ENCODE peak calls at places on chromosomes 12 and 14, in nine cellular contexts. G is heart left ventricle, T is testis, J is H1, A is ovary, Z is IMR-90, Y is body of pancreas, O is breast epithelium, C is endothelial cell of umbilical vein. R is an unnamed sample. For H3K36me3 and H3K9me3, the result is how much of the 10 kb centered on the place peaks cover.

GRCh38 chr12:68406134-68406576 is 74.0 kb upstream of the MDM1 start:
- DNase-seq in G (peak), T (peak), J (no peak), A (peak), Z (peak), Y (peak), O (peak), C (peak), R (peak)

GRCh38 chr14:90968025-90968424 is 92.4 kb downstream of the RPS6KA5 start:
- DNase-seq in G (no peak), T (no peak), J (no peak), A (no peak), Z (no peak), Y (no peak), O (no peak), C (no peak), R (no peak)

GRCh38 chr12:121428883-121429282 is 29.0 kb downstream of the RNF34 start:
- DNase-seq in G (no peak), T (no peak), J (no peak), A (no peak), Z (no peak), Y (no peak), O (no peak), C (no peak), R (no peak)

GRCh38 chr14:54691525-54692260 is 124.8 kb downstream of the SAMD4A start:
- DNase-seq in G (peak), T (peak), J (peak), A (peak), Z (peak), Y (peak), O (peak), C (peak), R (peak)

GRCh38 chr14:100398044-100398443 is 74.9 kb downstream of the SLC25A47 start:
- DNase-seq in G (no peak), T (no peak), J (no peak), A (no peak), Z (no peak), Y (no peak), O (no peak), C (no peak), R (no peak)

GRCh38 chr12:104272938-104273337 is 30.6 kb upstream of the EID3 start:
- DNase-seq in G (no peak), T (no peak), J (no peak), A (no peak), Z (no peak), Y (no peak), O (no peak), C (no peak), R (no peak)

GRCh38 chr14:102096569-102097188 is 9.8 kb upstream of the HSP90AA1 start:
- DNase-seq in G (peak), T (peak), J (no peak), A (peak), Z (peak), Y (peak), O (peak), C (peak), R (peak)

GRCh38 chr14:95471526-95472304 is 44.7 kb downstream of the SYNE3 start:
- DNase-seq in G (peak), T (no peak), J (no peak), A (no peak), Z (no peak), Y (no peak), O (no peak), C (no peak), R (peak)

GRCh38 chr12:561908-562593 is 101.2 kb downstream of the NINJ2 start:
- DNase-seq in G (peak), T (peak), J (no peak), A (no peak), Z (no peak), Y (no peak), O (no peak), C (no peak), R (no peak)

GRCh38 chr12:111149299-111149698 is 219.6 kb downstream of the PHETA1 start:
- DNase-seq in G (no peak), T (no peak), J (no peak), A (no peak), Z (no peak), Y (no peak), O (no peak), C (no peak), R (no peak)

GRCh38 chr14:68079941-68080697 is 260.5 kb downstream of the RAD51B start:
- DNase-seq in G (no peak), T (no peak), J (no peak), A (no peak), Z (peak), Y (no peak), O (no peak), C (peak), R (no peak)

GRCh38 chr14:89956294-89957009 is 725 bp downstream of the TDP1 start:
- DNase-seq in G (peak), T (peak), J (no peak), A (peak), Z (peak), Y (peak), O (peak), C (peak), R (peak)

GRCh38 chr14:72563676-72564075 is 330.2 kb downstream of the DPF3 start:
- DNase-seq in G (no peak), T (no peak), J (no peak), A (no peak), Z (no peak), Y (no peak), O (no peak), C (no peak), R (no peak)

GRCh38 chr12:54561164-54561563 is 11.8 kb downstream of the PDE1B start:
- DNase-seq in G (peak), T (peak), J (no peak), A (peak), Z (no peak), Y (peak), O (no peak), C (no peak), R (peak)

GRCh38 chr12:131833288-131833895 is 5.2 kb downstream of the MMP17 start:
- DNase-seq in G (no peak), T (no peak), J (no peak), A (no peak), Z (no peak), Y (no peak), O (no peak), C (no peak), R (no peak)

GRCh38 chr12:54596526-54596946 is 8.1 kb upstream of the PPP1R1A start:
- DNase-seq in G (peak), T (peak), J (peak), A (peak), Z (peak), Y (peak), O (peak), C (peak), R (peak)

GRCh38 chr14:29663281-29663801 is 264.3 kb downstream of the PRKD1 start:
- DNase-seq in G (no peak), T (peak), J (peak), A (peak), Z (no peak), Y (no peak), O (no peak), C (no peak), R (no peak)

GRCh38 chr14:92928961-92929688 is 6.2 kb downstream of the CHGA start:
- DNase-seq in G (no peak), T (no peak), J (no peak), A (no peak), Z (no peak), Y (no peak), O (no peak), C (no peak), R (no peak)

GRCh38 chr12:8692573-8692972 is 5.2 kb upstream of the RIMKLB start:
- DNase-seq in G (no peak), T (peak), J (no peak), A (peak), Z (peak), Y (no peak), O (peak), C (peak), R (peak)

GRCh38 chr12:86931714-86932113 is 675.5 kb upstream of the MGAT4C start:
- DNase-seq in G (no peak), T (no peak), J (no peak), A (no peak), Z (no peak), Y (no peak), O (no peak), C (no peak), R (no peak)

GRCh38 chr14:105019861-105020814 is 745 bp downstream of the CDCA4 start:
- DNase-seq in G (no peak), T (no peak), J (no peak), A (peak), Z (peak), Y (peak), O (no peak), C (peak), R (no peak)

GRCh38 chr12:6766651-6767300 is 613 bp downstream of the PTMS start:
- DNase-seq in G (peak), T (peak), J (no peak), A (peak), Z (peak), Y (peak), O (peak), C (peak), R (peak)

GRCh38 chr14:96390965-96391292 is 999 bp upstream of the AK7 start:
- DNase-seq in G (no peak), T (no peak), J (no peak), A (no peak), Z (no peak), Y (no peak), O (no peak), C (no peak), R (no peak)

GRCh38 chr12:101732318-101732717 is 6.9 kb downstream of the SYCP3 start:
- DNase-seq in G (no peak), T (no peak), J (no peak), A (no peak), Z (no peak), Y (no peak), O (no peak), C (no peak), R (no peak)

GRCh38 chr12:5222011-5222461 is 178.4 kb downstream of the KCNA5 start:
- DNase-seq in G (no peak), T (no peak), J (no peak), A (no peak), Z (no peak), Y (no peak), O (no peak), C (no peak), R (no peak)

GRCh38 chr12:117576053-117576452 is 214.6 kb upstream of the NOS1 start:
- DNase-seq in G (no peak), T (no peak), J (no peak), A (no peak), Z (no peak), Y (no peak), O (no peak), C (no peak), R (no peak)

GRCh38 chr12:126936181-126936851 is 1330.7 kb upstream of the TMEM132C start:
- DNase-seq in G (peak), T (peak), J (no peak), A (no peak), Z (no peak), Y (peak), O (peak), C (no peak), R (no peak)

GRCh38 chr12:11500222-11500860 is 105.0 kb upstream of the PRB2 start:
- DNase-seq in G (peak), T (peak), J (peak), A (peak), Z (peak), Y (peak), O (peak), C (peak), R (peak)

GRCh38 chr12:39297946-39298345 is 145.0 kb downstream of the KIF21A start:
- DNase-seq in G (no peak), T (no peak), J (no peak), A (no peak), Z (no peak), Y (no peak), O (no peak), C (no peak), R (no peak)
- H3K36me3 ChIP-seq in G (under half), T (under half), J (under half), A (under half), Z (under half), Y (under half), O (under half), C (under half), R (under half)

DNA sequence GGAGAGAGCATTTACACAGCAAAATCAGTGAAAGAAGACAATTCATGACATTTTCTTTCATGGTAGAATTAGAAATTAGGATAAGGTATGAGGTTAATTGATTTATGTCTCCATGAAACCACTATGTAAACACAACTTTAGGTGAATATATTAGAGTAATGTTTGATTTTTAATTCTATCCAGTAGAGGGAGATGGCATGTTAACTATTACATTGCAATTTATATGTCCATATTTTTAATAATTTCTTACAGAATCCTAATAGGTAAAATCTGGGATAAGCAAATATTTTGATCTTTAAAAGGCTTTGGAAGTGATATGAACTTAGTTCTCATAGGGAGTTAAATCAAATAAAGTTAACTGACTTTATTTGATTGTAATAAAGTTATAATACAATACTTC is 373.4 kb upstream of the PDE3A start:
- DNase-seq in G (no peak), T (no peak), J (no peak), A (no peak), Z (no peak), Y (no peak), O (no peak), C (peak), R (no peak)
- TF ChIP-seq POLR2A in G (no peak), T (no peak), J (no peak), A (no peak), Z (no peak), Y (no peak), O (no peak), C (no peak), R (no peak)

DNA sequence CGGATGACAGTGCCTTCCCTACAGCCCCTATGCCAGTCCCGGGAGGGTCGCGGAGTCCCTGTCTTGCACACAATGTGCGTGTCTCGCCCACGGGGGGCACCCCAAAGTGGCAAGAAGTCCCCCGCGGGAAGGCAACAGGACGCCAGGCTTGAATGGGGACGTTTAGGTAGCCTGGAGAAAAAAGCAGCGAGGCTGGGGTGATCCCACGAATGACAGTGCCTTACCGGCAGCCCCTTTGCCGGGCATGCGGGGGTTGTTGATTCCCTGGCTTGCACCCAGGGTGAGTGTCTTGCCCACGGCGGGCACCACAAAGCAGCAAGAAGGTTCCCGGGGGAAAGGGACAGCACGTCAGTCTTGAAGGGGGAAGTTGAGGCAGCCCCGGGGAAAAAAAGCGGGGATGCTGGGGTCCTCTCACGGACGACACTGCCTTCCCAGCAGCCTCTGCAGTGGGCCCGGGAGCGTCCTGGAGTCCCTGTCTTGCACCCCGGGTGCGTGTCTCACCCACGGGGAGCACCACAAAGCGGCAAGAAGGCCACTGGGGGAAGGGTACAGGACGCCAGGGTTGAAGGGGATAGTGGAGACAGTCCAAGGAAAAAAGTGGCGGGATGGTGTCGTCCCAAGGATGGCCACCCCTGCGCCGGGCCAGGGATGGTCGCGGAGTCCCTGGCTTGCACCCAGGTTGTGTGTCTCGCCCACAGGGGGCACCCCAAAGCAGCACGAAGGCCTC is 156.8 kb upstream of the ALG10B start:
- DNase-seq in G (no peak), T (no peak), J (no peak), A (no peak), Z (no peak), Y (no peak), O (no peak), C (no peak), R (no peak)
- H3K9me3 ChIP-seq in G (under half), T (under half), J (under half), A (under half), Z (half or more), Y (under half), O (under half), C (under half), R (under half)

DNA sequence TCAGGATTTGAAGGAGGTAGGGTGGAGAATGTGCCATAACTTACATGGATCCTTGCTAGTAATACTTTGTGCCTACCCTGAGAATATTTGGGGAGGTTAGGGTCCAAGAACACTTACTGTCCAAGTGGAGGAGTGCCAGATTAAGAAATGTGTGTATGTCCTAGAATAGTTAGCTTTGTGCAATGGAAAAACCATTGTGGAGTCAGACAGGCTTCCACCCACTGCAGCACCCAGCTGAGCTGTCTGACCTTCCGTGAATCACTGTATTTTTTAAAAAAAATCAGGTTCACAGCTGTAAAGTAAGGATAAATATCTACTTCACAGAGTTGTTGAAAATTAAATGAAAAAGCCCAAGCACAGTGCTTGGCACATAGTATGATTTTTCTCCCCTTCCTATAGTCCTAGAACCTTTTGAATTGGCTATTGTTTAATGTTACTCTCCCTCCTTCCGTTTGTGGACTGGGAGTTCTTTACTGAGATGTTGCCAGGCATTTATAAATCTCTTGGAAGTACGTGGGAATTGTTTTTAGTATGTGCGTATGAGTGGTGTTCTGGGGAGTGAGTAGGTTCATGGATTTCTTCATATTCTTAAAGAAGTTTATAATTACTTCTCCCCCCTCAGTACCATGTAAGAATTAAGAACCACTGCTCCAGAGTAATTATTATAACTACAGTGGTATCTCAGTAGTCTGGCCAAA is 9.2 kb downstream of the RAB21 start:
- DNase-seq in G (no peak), T (no peak), J (no peak), A (no peak), Z (no peak), Y (no peak), O (no peak), C (no peak), R (no peak)
- H3K36me3 ChIP-seq in G (under half), T (under half), J (under half), A (under half), Z (under half), Y (under half), O (under half), C (under half), R (under half)

GRCh38 chr12:49868952-49869815 is 26.3 kb upstream of the BCDIN3D start:
- DNase-seq in G (peak), T (peak), J (no peak), A (peak), Z (peak), Y (peak), O (peak), C (peak), R (peak)
- TF ChIP-seq POLR2A in G (no peak), T (no peak), J (no peak), A (peak), Z (no peak), Y (no peak), O (no peak), C (peak), R (peak)

DNA sequence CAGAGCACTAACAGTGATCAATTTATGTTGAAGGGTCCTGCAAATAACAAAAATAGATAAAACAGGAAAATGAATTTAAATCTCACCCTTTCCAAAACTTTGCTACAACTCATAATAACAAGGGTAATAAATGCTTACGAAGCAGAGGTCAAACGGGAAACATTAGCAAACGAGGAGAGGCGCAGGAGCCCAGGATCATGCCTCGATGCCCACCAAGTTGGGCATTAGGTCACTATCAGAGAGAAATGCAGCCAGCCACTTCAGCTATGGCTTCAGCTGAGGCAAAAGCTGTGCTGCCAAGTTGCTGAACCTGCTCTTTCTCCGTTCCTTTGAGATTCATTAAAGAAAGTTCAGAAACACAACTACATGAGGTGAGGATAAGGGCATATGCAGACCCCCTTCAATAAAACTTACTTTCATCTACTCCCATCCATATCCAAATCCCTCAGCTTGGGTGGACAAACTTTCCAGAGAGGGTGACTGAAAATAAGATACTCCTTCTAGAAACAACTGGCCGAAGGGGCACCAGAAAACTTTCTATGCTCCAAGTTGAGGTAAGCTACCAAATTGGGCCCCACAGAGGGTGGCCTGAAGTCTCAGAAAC is 7.9 kb downstream of the NKX2-1 start:
- DNase-seq in G (no peak), T (no peak), J (no peak), A (no peak), Z (no peak), Y (no peak), O (no peak), C (no peak), R (no peak)
- H3K9me3 ChIP-seq in G (under half), T (under half), J (under half), A (under half), Z (under half), Y (under half), O (under half), C (under half), R (under half)

GRCh38 chr12:22729431-22729830 is 104.5 kb downstream of the ETNK1 start:
- DNase-seq in G (no peak), T (no peak), J (no peak), A (no peak), Z (no peak), Y (no peak), O (no peak), C (no peak), R (no peak)
- H3K36me3 ChIP-seq in G (under half), T (under half), J (under half), A (under half), Z (under half), Y (under half), O (under half), C (under half), R (under half)